ENCODE peak calls at places on chromosomes 6 and 20, in five cellular contexts. N is amniotic stem cell, R is mucosa of gallbladder, Y is NCI-H82, U is ascending aorta. T is an unnamed sample.

GRCh38 chr6:54060286-54060685 is 51.0 kb upstream of the MLIP start:
- DNase-seq in N (no peak), R (no peak), Y (no peak), U (no peak), T (peak; percentile 52)

GRCh38 chr6:138765896-138766487 is 7.6 kb upstream of the CCDC28A start:
- DNase-seq in N (peak; percentile 10), R (no peak), Y (peak; percentile 53), U (no peak), T (peak; percentile 24)

GRCh38 chr6:219641-220198 is 72.6 kb upstream of the DUSP22 start:
- DNase-seq in N (no peak), R (peak; percentile 47), Y (no peak), U (no peak), T (no peak)

GRCh38 chr6:142926494-142927273 is 18.3 kb downstream of the HIVEP2 start:
- DNase-seq in N (peak; percentile 20), R (peak; percentile 88), Y (peak; percentile 34), U (peak; percentile 88), T (no peak)

GRCh38 chr6:22448311-22448711 is 121.1 kb upstream of the HDGFL1 start:
- DNase-seq in N (peak; percentile 54), R (no peak), Y (peak; percentile 68), U (no peak), T (no peak)

GRCh38 chr6:54267798-54268197 is 40.4 kb upstream of the TINAG start:
- DNase-seq in N (no peak), R (peak; percentile 32), Y (peak; percentile 82), U (no peak), T (no peak)

GRCh38 chr6:10837009-10837691 is 1.2 kb downstream of the MAK start:
- DNase-seq in N (no peak), R (no peak), Y (peak; percentile 88), U (no peak), T (no peak)

GRCh38 chr6:38212579-38212978 is 393.1 kb downstream of the ZFAND3 start:
- DNase-seq in N (no peak), R (peak; percentile 41), Y (peak; percentile 62), U (peak; percentile 75), T (no peak)

GRCh38 chr20:52104546-52105044 is 87.0 kb downstream of the ZFP64 start:
- DNase-seq in N (no peak), R (no peak), Y (no peak), U (no peak), T (no peak)

GRCh38 chr6:33583591-33584155 is 3.6 kb upstream of the BAK1 start:
- DNase-seq in N (no peak), R (no peak), Y (peak; percentile 84), U (no peak), T (no peak)

GRCh38 chr6:144259988-144260387 is 25.1 kb upstream of the UTRN start:
- DNase-seq in N (no peak), R (no peak), Y (no peak), U (no peak), T (no peak)

GRCh38 chr6:129921169-129921817 is 60.2 kb upstream of the TMEM244 start:
- DNase-seq in N (no peak), R (no peak), Y (no peak), U (no peak), T (no peak)

GRCh38 chr6:90411292-90411781 is 114.7 kb upstream of the BACH2 start:
- DNase-seq in N (no peak), R (no peak), Y (no peak), U (no peak), T (no peak)

GRCh38 chr20:9306521-9306920 is 207.9 kb upstream of the LAMP5 start:
- DNase-seq in N (peak; percentile 34), R (no peak), Y (no peak), U (no peak), T (no peak)

GRCh38 chr20:25308671-25309394 is 60.9 kb downstream of the PYGB start:
- DNase-seq in N (no peak), R (no peak), Y (no peak), U (no peak), T (no peak)

GRCh38 chr6:109344226-109344625 is 38.0 kb downstream of the CD164 start:
- DNase-seq in N (no peak), R (no peak), Y (no peak), U (no peak), T (no peak)

GRCh38 chr20:49677777-49678758 is 35.6 kb downstream of the B4GALT5 start:
- DNase-seq in N (no peak), R (peak; percentile 77), Y (no peak), U (no peak), T (no peak)